ENCODE peak calls at places on chromosome 17, in six cellular contexts. S is heart left ventricle; B is tibial nerve; I is CD4-positive, CD25-positive, alpha-beta regulatory T cell; A is MM.1S; M is cardiac muscle cell. H is an unnamed sample.

GRCh38 chr17:40473573-40474365 is 27.7 kb downstream of the TNS4 start:
- DNase-seq in A (no peak), S (no peak), I (no peak), M (no peak), B (no peak), H (no peak)

GRCh38 chr17:19644493-19645210 is 3.9 kb upstream of the ALDH3A2 start:
- DNase-seq in I (no peak), M (no peak), A (no peak), B (no peak), S (no peak), H (no peak)

GRCh38 chr17:61395409-61395982 is 4.1 kb upstream of the TBX2 start:
- DNase-seq in B (no peak), A (no peak), M (no peak), S (peak; percentile 61), I (no peak), H (no peak)

GRCh38 chr17:50903604-50904521 is 37.7 kb upstream of the TOB1 start:
- DNase-seq in M (no peak), A (no peak), I (peak; percentile 68), B (no peak), S (no peak), H (no peak)

GRCh38 chr17:33125552-33125950 is 133.9 kb downstream of the SPACA3 start:
- DNase-seq in B (no peak), M (no peak), A (no peak), I (no peak), S (no peak), H (no peak)

GRCh38 chr17:64707077-64707591 is 45.0 kb upstream of the SMURF2 start:
- DNase-seq in I (no peak), A (no peak), S (peak; percentile 92), M (peak; percentile 21), B (peak; percentile 81), H (peak; percentile 92)

GRCh38 chr17:45742251-45742650 is 41.9 kb upstream of the CRHR1 start:
- DNase-seq in M (no peak), B (no peak), A (no peak), I (no peak), S (no peak), H (no peak)

GRCh38 chr17:36978810-36979584 is 30.2 kb downstream of the AATF start:
- DNase-seq in M (no peak), A (no peak), I (no peak), B (no peak), S (no peak), H (no peak)

GRCh38 chr17:66138120-66138519 is 53.8 kb downstream of the CEP112 start:
- DNase-seq in A (no peak), M (no peak), I (no peak), S (no peak), B (no peak), H (no peak)

GRCh38 chr17:39753514-39754160 is 15.9 kb downstream of the GRB7 start:
- DNase-seq in A (peak; percentile 60), B (no peak), M (no peak), I (no peak), S (peak; percentile 85), H (peak; percentile 92)

GRCh38 chr17:11372692-11373091 is 131.7 kb downstream of the SHISA6 start:
- DNase-seq in S (no peak), B (no peak), A (peak; percentile 14), M (no peak), I (no peak), H (no peak)

GRCh38 chr17:64653985-64654355 is 8.1 kb downstream of the SMURF2 start:
- DNase-seq in B (no peak), M (no peak), S (no peak), I (no peak), A (no peak), H (no peak)

GRCh38 chr17:60082946-60083471 is 4.3 kb upstream of the HEATR6 start:
- DNase-seq in A (no peak), B (no peak), M (no peak), S (no peak), I (no peak), H (no peak)
- H3K4me1 ChIP-seq in A (no peaks in the 10 kb centered on the region), B (peaks cover 7% of the 10 kb centered on the region), M (peaks cover under 1% of the 10 kb centered on the region), S (no peaks in the 10 kb centered on the region), I (peaks cover 5% of the 10 kb centered on the region), H (peaks cover 2% of the 10 kb centered on the region)

DNA sequence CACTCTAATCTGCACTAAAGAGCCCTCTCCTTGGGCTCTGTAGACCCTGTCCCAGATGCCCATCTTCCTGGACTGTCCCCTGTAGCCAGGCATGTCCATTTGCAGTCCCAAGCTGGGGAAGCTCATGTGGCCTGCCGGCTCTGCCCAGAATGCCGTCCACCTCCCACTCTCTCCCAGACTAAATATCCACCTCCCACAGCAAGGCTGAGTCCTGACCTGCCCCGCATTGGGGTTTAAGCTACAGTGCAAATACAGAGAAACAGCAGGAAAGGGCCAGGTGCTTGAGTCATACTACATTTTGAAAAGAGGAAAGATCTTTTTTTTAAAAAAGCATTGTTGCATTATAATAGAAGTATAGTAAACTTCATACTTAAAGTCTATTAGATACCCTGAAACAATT is 3.0 kb downstream of the ST6GALNAC2 start:
- DNase-seq in I (no peak), B (no peak), S (no peak), M (no peak), A (no peak), H (no peak)
- H3K27ac ChIP-seq in I (no peak overlapping the region), B (peak overlapping the region; percentile 95), S (no peak overlapping the region), M (no peak overlapping the region), A (no peak overlapping the region), H (no peak overlapping the region)

GRCh38 chr17:21029032-21029431 is 13.8 kb downstream of the USP22 start:
- DNase-seq in M (no peak), A (no peak), B (no peak), I (no peak), S (no peak), H (no peak)
- H3K4me1 ChIP-seq in M (peaks cover 30% of the 10 kb centered on the region), A (peaks cover 9% of the 10 kb centered on the region), B (peaks cover 58% of the 10 kb centered on the region), I (peaks cover 53% of the 10 kb centered on the region), S (peaks cover 49% of the 10 kb centered on the region), H (peaks cover 31% of the 10 kb centered on the region)

DNA sequence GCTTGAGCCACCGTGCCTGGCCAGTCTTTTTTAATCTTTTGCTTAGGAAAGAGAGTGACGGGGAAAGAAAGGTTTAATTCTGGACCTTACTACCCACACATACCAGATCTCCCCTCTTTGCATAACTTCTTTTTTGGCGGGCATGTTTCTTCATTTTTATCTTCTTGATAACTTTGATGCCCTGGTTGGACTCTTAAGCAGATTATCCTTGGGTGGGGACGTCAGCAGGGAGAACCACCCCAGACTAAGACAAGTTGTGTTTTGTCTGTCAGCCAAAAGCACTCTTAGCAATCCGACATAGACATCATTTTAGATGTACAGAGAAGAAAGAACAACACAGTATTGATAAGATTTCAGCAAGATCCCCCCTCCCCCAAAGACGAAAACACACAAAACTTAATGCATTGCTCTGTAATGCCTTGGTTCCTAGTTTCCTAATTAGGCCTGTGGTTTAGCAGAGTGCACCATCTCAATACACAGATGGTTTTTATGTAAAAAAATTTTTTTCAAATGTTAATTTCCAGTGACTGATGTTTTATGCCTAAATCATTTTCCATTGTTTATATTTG is 99.9 kb downstream of the MSI2 start:
- DNase-seq in A (peak; percentile 68), B (no peak), I (no peak), S (no peak), M (no peak), H (no peak)
- H3K27ac ChIP-seq in A (peak overlapping the region; percentile 97), B (no peak overlapping the region), I (no peak overlapping the region), S (peak overlapping the region; percentile 89), M (no peak overlapping the region), H (no peak overlapping the region)

DNA sequence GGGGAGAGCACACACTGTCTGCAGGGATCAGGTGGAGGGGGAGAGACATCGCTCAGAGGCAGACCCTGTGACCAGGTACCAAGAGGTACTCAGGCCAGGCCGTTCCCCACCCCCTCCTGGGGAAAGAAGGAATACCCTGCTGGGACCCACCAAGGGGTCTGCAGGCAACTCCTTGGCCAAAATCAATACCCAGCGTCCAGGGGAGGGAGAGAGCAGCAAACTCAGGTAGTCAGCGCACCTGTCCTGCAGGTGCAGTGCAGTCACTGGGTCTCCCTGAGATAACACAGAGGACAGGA is 57.5 kb upstream of the DOC2B start:
- DNase-seq in A (no peak), I (no peak), B (no peak), S (peak; percentile 37), M (no peak), H (peak; percentile 28)
- H3K4me1 ChIP-seq in A (no peaks in the 10 kb centered on the region), I (no peaks in the 10 kb centered on the region), B (no peaks in the 10 kb centered on the region), S (no peaks in the 10 kb centered on the region), M (no peaks in the 10 kb centered on the region), H (no peaks in the 10 kb centered on the region)

GRCh38 chr17:80991645-80992076 is at the start of gene CHMP6:
- DNase-seq in B (peak; percentile 62), A (peak; percentile 73), I (peak; percentile 81), S (peak; percentile 88), M (peak; percentile 89), H (peak; percentile 75)
- H3K27ac ChIP-seq in B (peak within 1 kb of the TSS; percentile 78), A (no peak within 1 kb of the TSS), I (peak within 1 kb of the TSS; percentile 49), S (peak within 1 kb of the TSS; percentile 64), M (no peak within 1 kb of the TSS), H (peak within 1 kb of the TSS; percentile 67)

GRCh38 chr17:79818026-79818758 is 21.0 kb downstream of the CBX4 start:
- DNase-seq in I (no peak), B (no peak), M (no peak), S (no peak), A (no peak), H (no peak)

GRCh38 chr17:79821331-79822095 is 17.7 kb downstream of the CBX4 start:
- DNase-seq in M (no peak), S (no peak), B (no peak), A (no peak), I (no peak), H (no peak)

GRCh38 chr17:79819085-79819484 is 20.2 kb downstream of the CBX4 start:
- DNase-seq in S (no peak), A (no peak), B (no peak), I (no peak), M (no peak), H (no peak)

GRCh38 chr17:79820959-79821330 is 18.3 kb downstream of the CBX4 start:
- DNase-seq in M (no peak), S (no peak), A (no peak), I (no peak), B (no peak), H (no peak)

DNA sequence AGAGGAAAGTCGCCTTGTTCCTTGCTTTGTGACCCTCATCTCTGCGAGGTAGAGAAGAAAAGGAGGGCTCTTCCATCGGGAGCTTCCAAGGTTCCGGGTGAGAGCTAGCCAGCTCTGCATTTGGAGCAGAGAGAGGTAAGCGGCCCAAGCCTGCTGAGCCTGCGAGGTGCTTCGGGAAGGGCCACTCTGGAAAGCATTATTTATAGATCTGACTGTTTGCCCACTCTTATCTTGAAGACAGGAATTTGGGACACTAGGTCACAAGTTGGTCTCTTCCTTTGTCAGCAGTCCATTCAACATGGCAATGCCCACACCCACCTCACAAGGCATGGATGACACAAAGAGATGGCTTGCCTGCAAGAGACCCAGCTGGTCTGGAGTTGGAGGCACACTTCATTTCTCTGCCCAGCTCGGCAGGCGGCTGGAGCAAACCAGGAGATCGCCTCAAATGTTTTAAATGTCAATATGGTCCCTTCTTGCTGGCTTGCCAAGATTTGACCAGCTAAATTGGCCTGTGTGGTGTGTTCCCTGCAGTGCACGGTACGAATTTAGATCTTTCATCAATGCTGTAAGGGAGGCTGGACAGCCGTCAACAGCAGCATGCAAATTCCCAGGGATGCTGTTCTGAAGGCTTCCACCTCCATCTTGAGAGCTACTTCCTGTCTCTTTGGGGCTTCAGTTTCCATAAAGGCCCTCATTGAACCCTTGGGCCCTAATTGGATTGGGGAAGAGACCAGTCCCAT is 19.5 kb downstream of the CBX4 start:
- DNase-seq in A (no peak), M (no peak), B (no peak), S (no peak), I (no peak), H (no peak)
- H3K4me1 ChIP-seq in A (no peaks in the 10 kb centered on the region), M (peaks cover 14% of the 10 kb centered on the region), B (peaks cover 7% of the 10 kb centered on the region), S (peaks cover 9% of the 10 kb centered on the region), I (peaks cover 8% of the 10 kb centered on the region), H (peaks cover 10% of the 10 kb centered on the region)

GRCh38 chr17:15351487-15351840 is 10.1 kb upstream of the TEKT3 start:
- DNase-seq in B (no peak), I (no peak), M (no peak), A (no peak), S (no peak), H (no peak)
- H3K27ac ChIP-seq in B (peak overlapping the region; percentile 80), I (no peak overlapping the region), M (peak overlapping the region; percentile 8), A (no peak overlapping the region), S (no peak overlapping the region), H (peak overlapping the region; percentile 9)

GRCh38 chr17:3750296-3750695 is 26.6 kb downstream of the HASPIN start:
- DNase-seq in M (no peak), I (no peak), B (no peak), A (no peak), S (no peak), H (no peak)
- H3K4me1 ChIP-seq in M (no peaks in the 10 kb centered on the region), I (peaks cover 30% of the 10 kb centered on the region), B (no peaks in the 10 kb centered on the region), A (peaks cover 4% of the 10 kb centered on the region), S (no peaks in the 10 kb centered on the region), H (peaks cover 6% of the 10 kb centered on the region)